ENCODE peak calls at places on chromosome 11, in four cellular contexts. U is thoracic aorta, O is GM13977, K is AG09319. X is an unnamed sample.

GRCh38 chr11:15765530-15765929 is 590.8 kb downstream of the SOX6 start:
- DNase-seq in U (no peak), O (no peak), K (no peak), X (no peak)

GRCh38 chr11:120219157-120219934 is 8.5 kb downstream of the OAF start:
- DNase-seq in K (no peak), O (no peak), U (no peak), X (no peak)

GRCh38 chr11:116366980-116367640 is 405.7 kb downstream of the BUD13 start:
- DNase-seq in O (no peak), K (no peak), U (no peak), X (peak)

GRCh38 chr11:114316980-114317675 is 20.9 kb downstream of the NNMT start:
- DNase-seq in K (no peak), U (no peak), O (no peak), X (no peak)

GRCh38 chr11:116052603-116053537 is 548.7 kb upstream of the CADM1 start:
- DNase-seq in K (no peak), U (no peak), O (no peak), X (no peak)

GRCh38 chr11:44681698-44682097 is 45.1 kb upstream of the TSPAN18 start:
- DNase-seq in K (no peak), U (no peak), O (no peak), X (no peak)

GRCh38 chr11:131691558-131692041 is 321.2 kb downstream of the NTM start:
- DNase-seq in U (no peak), K (no peak), O (peak), X (peak)

GRCh38 chr11:69004411-69005182 is 8.4 kb downstream of the MRGPRF start:
- DNase-seq in O (no peak), U (no peak), K (no peak), X (no peak)

GRCh38 chr11:94968334-94968958 is 4.9 kb downstream of the CWC15 start:
- DNase-seq in K (peak), O (no peak), U (no peak), X (no peak)

GRCh38 chr11:115941481-115941993 is 437.3 kb upstream of the CADM1 start:
- DNase-seq in K (no peak), O (no peak), U (peak), X (no peak)

GRCh38 chr11:85647078-85647477 is 689 bp upstream of the TMEM126A start:
- DNase-seq in O (no peak), K (no peak), U (no peak), X (no peak)

GRCh38 chr11:86678823-86679222 is 6.4 kb upstream of the ME3 start:
- DNase-seq in K (no peak), O (no peak), U (no peak), X (no peak)

GRCh38 chr11:995752-996420 is 40.6 kb downstream of the MUC6 start:
- DNase-seq in O (peak), K (no peak), U (no peak), X (no peak)

GRCh38 chr11:102293873-102294601 is 23.2 kb upstream of the BIRC3 start:
- DNase-seq in K (no peak), U (no peak), O (peak), X (no peak)

GRCh38 chr11:2818503-2818902 is 67.1 kb downstream of the CDKN1C start:
- DNase-seq in K (no peak), U (no peak), O (no peak), X (no peak)

GRCh38 chr11:78229106-78229505 is 40.4 kb downstream of the USP35 start:
- DNase-seq in K (no peak), O (no peak), U (no peak), X (no peak)

GRCh38 chr11:81772161-81772560 is 961.5 kb downstream of the FAM181B start:
- DNase-seq in U (no peak), K (no peak), O (no peak), X (no peak)

GRCh38 chr11:111422494-111423249 is 43.6 kb upstream of the POU2AF1 start:
- DNase-seq in U (no peak), K (no peak), O (peak), X (peak)

GRCh38 chr11:12469451-12469850 is 92.1 kb downstream of the PARVA start:
- DNase-seq in K (no peak), U (no peak), O (no peak), X (no peak)

GRCh38 chr11:120929090-120929489 is 94.8 kb upstream of the TBCEL start:
- DNase-seq in K (no peak), O (no peak), U (no peak), X (no peak)

GRCh38 chr11:100273066-100273815 is 413.8 kb upstream of the ARHGAP42 start:
- DNase-seq in O (no peak), K (no peak), U (no peak), X (no peak)

GRCh38 chr11:77147668-77148321 is 19.7 kb downstream of the MYO7A start:
- DNase-seq in O (no peak), K (no peak), U (no peak), X (no peak)

GRCh38 chr11:83408946-83409345 is 122.8 kb upstream of the CCDC90B start:
- DNase-seq in K (no peak), U (no peak), O (no peak), X (no peak)

GRCh38 chr11:19220903-19221682 is 19.3 kb upstream of the CSRP3 start:
- DNase-seq in U (no peak), K (no peak), O (no peak), X (no peak)

GRCh38 chr11:114426280-114426679 is 13.0 kb upstream of the REXO2 start:
- DNase-seq in K (no peak), O (no peak), U (no peak), X (no peak)

GRCh38 chr11:71200761-71201160 is 51.6 kb downstream of the SHANK2 start:
- DNase-seq in U (no peak), K (no peak), O (no peak), X (no peak)

GRCh38 chr11:3709977-3710376 is 38.8 kb upstream of the CHRNA10 start:
- DNase-seq in K (no peak), U (no peak), O (no peak), X (no peak)

GRCh38 chr11:42631223-42631843 is 680.5 kb upstream of the API5 start:
- DNase-seq in U (no peak), K (no peak), O (no peak), X (no peak)

GRCh38 chr11:48063424-48063978 is 83.1 kb downstream of the PTPRJ start:
- DNase-seq in U (no peak), O (no peak), K (peak), X (no peak)

DNA sequence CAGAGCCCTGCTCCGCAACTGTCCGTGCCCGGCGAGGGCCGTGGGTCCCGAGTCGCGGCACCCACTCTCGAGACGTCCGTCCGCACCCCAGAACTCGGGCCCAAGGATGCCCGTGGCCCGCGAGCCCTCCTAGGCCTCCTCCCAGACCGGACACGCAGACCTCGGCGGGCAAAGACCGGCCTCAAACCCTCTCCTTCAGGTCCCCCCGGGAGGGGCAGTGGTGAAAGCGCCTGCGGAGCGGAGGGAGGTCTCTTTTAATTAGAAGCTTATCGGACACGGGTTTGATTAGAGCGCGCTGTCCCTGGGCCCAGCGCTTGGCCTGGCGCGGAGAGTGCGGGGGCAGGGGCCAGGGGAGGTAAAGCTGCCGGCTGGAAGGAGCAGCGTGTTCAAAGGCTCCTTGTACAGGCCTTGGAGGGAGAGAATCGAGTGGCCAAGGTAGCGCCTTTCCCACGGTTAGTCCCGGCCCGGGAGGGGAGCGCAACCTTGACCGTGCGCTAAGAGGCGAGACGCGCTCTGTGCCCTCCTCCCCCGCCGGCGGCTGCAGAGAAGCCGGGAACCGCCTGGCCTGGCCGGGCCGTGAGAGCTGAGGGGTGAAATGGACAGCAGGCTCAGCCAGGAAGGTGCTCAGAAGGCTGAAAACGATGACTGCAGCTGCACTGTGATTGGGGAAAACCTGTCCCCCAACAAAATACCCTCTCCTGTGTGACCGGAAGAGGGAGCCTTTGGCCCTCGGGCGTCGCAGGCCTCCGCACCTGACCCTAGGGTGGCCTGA is 4.6 kb downstream of the WT1 start:
- DNase-seq in O (peak), K (no peak), U (no peak), X (peak)
- TF ChIP-seq CTCF in O (no peak), K (peak), U (no peak), X (no peak)

GRCh38 chr11:46246514-46246913 is 30.9 kb upstream of the CREB3L1 start:
- DNase-seq in U (no peak), K (peak), O (no peak), X (no peak)

GRCh38 chr11:46248270-46249102 is 29.0 kb upstream of the CREB3L1 start:
- DNase-seq in U (no peak), K (peak), O (no peak), X (no peak)

GRCh38 chr11:46249103-46249942 is 28.1 kb upstream of the CREB3L1 start:
- DNase-seq in K (no peak), U (no peak), O (no peak), X (no peak)

GRCh38 chr11:46247090-46247489 is 30.4 kb upstream of the CREB3L1 start:
- DNase-seq in O (no peak), U (no peak), K (peak), X (no peak)

DNA sequence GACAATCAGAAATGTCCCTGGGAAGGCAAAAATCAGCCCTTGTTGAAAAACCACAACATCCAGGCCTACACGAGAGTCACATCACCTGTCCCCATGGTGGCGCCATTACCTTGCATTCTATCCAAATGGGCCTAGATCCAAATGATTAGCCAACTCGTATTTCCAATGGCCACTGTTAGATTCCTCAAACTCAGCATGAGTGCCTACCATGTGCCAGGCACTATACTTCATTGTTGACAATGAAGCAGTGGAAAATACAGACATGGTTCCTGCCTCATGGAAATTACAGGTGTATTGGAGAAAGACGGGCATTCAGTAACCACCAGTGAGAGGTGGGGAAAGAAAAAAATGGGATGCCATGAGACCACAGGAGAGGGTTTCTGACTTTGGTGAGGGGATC is 29.8 kb upstream of the CREB3L1 start:
- DNase-seq in U (no peak), K (no peak), O (peak), X (peak)
- TF ChIP-seq CTCF in U (no peak), K (no peak), O (peak), X (peak)

DNA sequence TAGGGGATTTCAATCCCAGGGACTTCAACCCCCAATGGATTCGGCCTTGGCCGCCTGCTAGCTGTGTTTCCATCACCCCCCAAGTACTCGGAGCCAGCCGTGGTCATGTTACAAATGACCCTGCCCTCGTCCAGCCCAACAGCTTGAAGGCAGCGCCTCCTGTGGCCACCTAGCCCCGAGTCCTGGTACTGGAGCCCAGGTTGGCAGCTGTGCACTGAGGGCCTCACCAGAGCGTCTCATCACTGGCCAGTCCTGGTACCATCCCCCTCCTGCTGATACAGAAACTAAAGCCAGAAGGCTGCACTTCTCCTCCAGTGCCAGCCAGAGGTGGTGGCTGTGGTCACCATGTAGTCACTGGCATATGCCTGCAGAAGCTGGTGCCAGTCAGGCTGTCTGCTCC is 44.9 kb upstream of the FADD start:
- DNase-seq in U (no peak), K (no peak), O (no peak), X (peak)
- TF ChIP-seq CTCF in U (peak), K (peak), O (peak), X (peak)

DNA sequence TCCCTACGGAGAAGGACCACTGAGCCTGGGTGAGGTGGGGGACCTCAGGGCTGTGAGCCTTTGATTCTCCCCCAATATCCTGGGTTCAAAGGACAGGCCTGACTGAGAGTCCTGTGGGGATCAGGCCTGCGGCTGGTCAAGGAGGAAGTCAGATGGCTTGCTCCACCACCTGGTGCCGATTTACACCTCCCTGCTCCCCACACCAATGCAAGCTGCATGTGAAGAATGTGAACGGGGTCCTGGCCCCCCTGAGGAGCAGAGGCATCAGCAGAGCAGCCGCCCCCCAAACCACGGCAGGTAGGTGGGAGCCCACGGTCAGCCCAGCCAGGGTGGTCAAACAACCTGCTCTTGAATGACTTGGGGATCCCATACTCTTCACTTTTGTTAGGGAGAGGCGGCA is 6.7 kb downstream of the ADAMTS8 start:
- DNase-seq in U (no peak), O (no peak), K (no peak), X (no peak)
- TF ChIP-seq CTCF in U (no peak), O (no peak), K (no peak), X (no peak)

GRCh38 chr11:35751664-35752061 is 89.1 kb downstream of the TRIM44 start:
- DNase-seq in O (no peak), U (no peak), K (no peak), X (no peak)
- TF ChIP-seq CTCF in O (no peak), U (no peak), K (no peak), X (no peak)

GRCh38 chr11:21137813-21138212 is 468.4 kb downstream of the NELL1 start:
- DNase-seq in O (no peak), U (no peak), K (no peak), X (no peak)
- TF ChIP-seq CTCF in O (no peak), U (no peak), K (no peak), X (no peak)

GRCh38 chr11:74310857-74311256 is 583 bp downstream of the P4HA3 start:
- DNase-seq in O (no peak), U (no peak), K (no peak), X (no peak)
- TF ChIP-seq CTCF in O (no peak), U (no peak), K (no peak), X (no peak)

GRCh38 chr11:106420048-106420665 is 342.7 kb downstream of the AASDHPPT start:
- DNase-seq in O (no peak), K (no peak), U (no peak), X (no peak)

GRCh38 chr11:106418786-106419185 is 341.3 kb downstream of the AASDHPPT start:
- DNase-seq in U (no peak), K (no peak), O (no peak), X (no peak)

GRCh38 chr11:106410902-106411301 is 333.4 kb downstream of the AASDHPPT start:
- DNase-seq in K (no peak), U (no peak), O (no peak), X (no peak)

GRCh38 chr11:106413222-106413621 is 335.8 kb downstream of the AASDHPPT start:
- DNase-seq in O (no peak), U (no peak), K (no peak), X (no peak)

GRCh38 chr11:106415510-106415909 is 338.0 kb downstream of the AASDHPPT start:
- DNase-seq in U (no peak), K (no peak), O (no peak), X (no peak)
- TF ChIP-seq CTCF in U (no peak), K (no peak), O (no peak), X (no peak)

DNA sequence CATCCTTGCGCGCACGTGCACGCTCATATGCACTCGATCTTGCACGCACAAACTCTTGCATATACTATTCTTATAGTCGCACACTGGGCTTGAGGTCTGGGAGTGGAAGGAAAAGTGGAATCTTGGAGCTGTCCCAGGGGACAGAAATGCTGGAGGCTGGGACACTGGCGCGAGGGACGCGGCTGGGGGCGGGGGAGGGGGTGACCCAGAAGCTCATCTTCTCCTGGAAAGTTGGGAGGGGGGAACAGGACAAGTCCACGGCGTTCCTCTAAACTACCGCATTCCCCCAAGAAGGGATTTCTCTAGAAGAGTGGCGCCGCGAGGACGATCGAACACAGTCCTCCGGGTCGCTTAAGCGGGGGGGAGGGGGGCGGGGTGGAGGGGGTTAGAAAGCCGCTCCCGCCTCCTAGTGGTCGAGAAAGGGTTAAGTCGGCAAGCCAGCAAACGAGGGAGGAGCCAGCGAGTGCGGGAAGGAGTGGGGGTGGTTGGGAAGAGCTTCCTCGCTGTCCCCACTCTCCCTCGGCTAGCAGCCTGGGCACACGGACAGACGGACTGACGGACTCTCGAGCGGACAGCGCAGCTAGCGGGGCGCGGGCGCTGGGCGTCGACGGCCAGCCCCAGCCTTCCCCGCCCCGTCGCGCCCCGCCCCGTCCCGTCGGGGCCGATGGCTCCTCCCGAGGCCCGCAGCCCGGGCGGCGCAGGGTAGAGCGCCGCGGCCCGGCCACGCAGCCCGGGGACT is at the start of gene RTN4RL2:
- DNase-seq in K (no peak), U (no peak), O (peak), X (peak)
- TF ChIP-seq CTCF in K (no peak), U (peak), O (peak), X (peak)

X was measured in endothelial cell.